ENCODE peak calls at places on chromosomes 11 and 22, in four cellular contexts. O, V, M and D are unnamed samples.

GRCh38 chr22:42752230-42752746 is 31.6 kb upstream of the A4GALT start:
- DNase-seq in M (no peak), O (no peak), V (no peak), D (no peak)

GRCh38 chr11:2383823-2384722 is 7.0 kb downstream of the CD81 start:
- DNase-seq in M (no peak), V (no peak), O (no peak), D (no peak)

GRCh38 chr11:130314184-130314748 is 451 bp downstream of the ZBTB44 start:
- DNase-seq in V (peak), O (no peak), M (peak), D (no peak)

GRCh38 chr11:19871531-19871930 is 158.9 kb downstream of the NAV2 start:
- DNase-seq in M (no peak), V (no peak), O (no peak), D (no peak)

GRCh38 chr11:125156346-125156745 is 8.2 kb upstream of the PKNOX2 start:
- DNase-seq in V (no peak), M (no peak), O (no peak), D (no peak)

GRCh38 chr11:113874920-113875413 is 405 bp downstream of the USP28 start:
- DNase-seq in V (peak), O (no peak), M (peak), D (no peak)

GRCh38 chr11:114366331-114367243 is 33.7 kb downstream of the C11orf71 start:
- DNase-seq in V (peak), O (peak), M (no peak), D (peak)

GRCh38 chr11:120536091-120536796 is 24.7 kb downstream of the GRIK4 start:
- DNase-seq in V (no peak), O (no peak), M (no peak), D (no peak)

GRCh38 chr11:134762248-134763029 is 350.4 kb upstream of the B3GAT1 start:
- DNase-seq in O (no peak), V (no peak), M (no peak), D (no peak)

GRCh38 chr11:68933605-68934320 is 30.1 kb downstream of the IGHMBP2 start:
- DNase-seq in M (no peak), O (no peak), V (no peak), D (no peak)

GRCh38 chr11:78946945-78947914 is 372.6 kb upstream of the NARS2 start:
- DNase-seq in O (peak), V (no peak), M (no peak), D (no peak)

GRCh38 chr22:46561435-46561905 is 24.1 kb upstream of the CELSR1 start:
- DNase-seq in V (no peak), O (no peak), M (no peak), D (no peak)

GRCh38 chr11:57302489-57302888 is 22.3 kb downstream of the TNKS1BP1 start:
- DNase-seq in V (no peak), M (no peak), O (no peak), D (no peak)

GRCh38 chr22:20526628-20527355 is 19.4 kb downstream of the MED15 start:
- DNase-seq in V (peak), M (no peak), O (peak), D (no peak)

GRCh38 chr22:41479671-41480396 is 10.9 kb downstream of the ACO2 start:
- DNase-seq in M (no peak), O (no peak), V (peak), D (no peak)

GRCh38 chr22:39279170-39279850 is 34.5 kb upstream of the PDGFB start:
- DNase-seq in M (no peak), O (no peak), V (no peak), D (no peak)

GRCh38 chr11:64742940-64743590 is 877 bp downstream of the RASGRP2 start:
- DNase-seq in O (no peak), M (peak), V (peak), D (no peak)

GRCh38 chr11:60280412-60280811 is at the start of gene MS4A4A:
- DNase-seq in O (no peak), V (no peak), M (no peak), D (no peak)

GRCh38 chr11:32487270-32487669 is 51.9 kb upstream of the WT1 start:
- DNase-seq in V (no peak), M (no peak), O (no peak), D (no peak)

GRCh38 chr11:32658639-32659406 is 75.2 kb downstream of the EIF3M start:
- DNase-seq in O (no peak), M (no peak), V (no peak), D (no peak)

GRCh38 chr11:126722006-126722736 is 278.4 kb downstream of the KIRREL3 start:
- DNase-seq in M (no peak), V (no peak), O (no peak), D (no peak)

GRCh38 chr11:1604711-1605110 is 3.6 kb downstream of the KRTAP5-3 start:
- DNase-seq in V (no peak), M (no peak), O (no peak), D (no peak)

GRCh38 chr11:12195773-12196172 is 85.4 kb downstream of the MICAL2 start:
- DNase-seq in M (no peak), V (no peak), O (no peak), D (no peak)

GRCh38 chr11:2777396-2777795 is 77.6 kb upstream of the KCNQ1OT1 start:
- DNase-seq in O (no peak), V (peak), M (no peak), D (no peak)

GRCh38 chr11:58742140-58742539 is 10.4 kb upstream of the GLYAT start:
- DNase-seq in O (no peak), M (no peak), V (no peak), D (no peak)

GRCh38 chr11:110434952-110435779 is 5.4 kb downstream of the FDX1 start:
- DNase-seq in V (no peak), O (no peak), M (no peak), D (no peak)

GRCh38 chr11:57515332-57516060 is at the start of gene SLC43A1:
- DNase-seq in V (peak), M (peak), O (no peak), D (no peak)

GRCh38 chr11:7584910-7585309 is 71.1 kb downstream of the PPFIBP2 start:
- DNase-seq in O (no peak), V (no peak), M (no peak), D (no peak)

GRCh38 chr22:35517769-35518530 is 22.7 kb upstream of the RASD2 start:
- DNase-seq in O (no peak), M (no peak), V (no peak), D (no peak)

GRCh38 chr22:42173183-42173926 is 42.7 kb upstream of the CYP2D6 start:
- DNase-seq in M (no peak), V (no peak), O (no peak), D (no peak)

GRCh38 chr11:36684840-36685800 is 87.1 kb upstream of the RAG2 start:
- DNase-seq in O (no peak), V (no peak), M (peak), D (no peak)

GRCh38 chr11:117872420-117872961 is 4.0 kb downstream of the FXYD6 start:
- DNase-seq in V (no peak), M (no peak), O (no peak), D (no peak)

GRCh38 chr11:70544774-70545625 is 146.7 kb downstream of the CTTN start:
- DNase-seq in O (no peak), V (peak), M (no peak), D (no peak)